ENCODE peak calls at places on chromosomes 3 and 15, in nine cellular contexts. One of them, this sample, is unnamed. For H3K4me1, the result is how much of the 10 kb centered on the place peaks cover.

GRCh38 chr3:61894988-61895935 is 333.9 kb downstream of the PTPRG start:
- DNase-seq in transverse colon: peak
- DNase-seq in stomach: peak
- DNase-seq in Panc1: no peak
- DNase-seq in breast epithelium: peak
- DNase-seq in GM23338: peak
- DNase-seq in sigmoid colon: peak
- DNase-seq in K562: no peak
- DNase-seq in HepG2: peak
- DNase-seq in this sample: no peak

GRCh38 chr3:195020185-195020584 is 250.8 kb downstream of the XXYLT1 start:
- DNase-seq in breast epithelium: no peak
- DNase-seq in GM23338: no peak
- DNase-seq in HepG2: no peak
- DNase-seq in stomach: no peak
- DNase-seq in K562: no peak
- DNase-seq in Panc1: no peak
- DNase-seq in transverse colon: no peak
- DNase-seq in sigmoid colon: no peak
- DNase-seq in this sample: no peak

GRCh38 chr3:196941846-196942225 is 492 bp downstream of the NCBP2 start:
- DNase-seq in sigmoid colon: no peak
- DNase-seq in Panc1: no peak
- DNase-seq in K562: peak
- DNase-seq in breast epithelium: peak
- DNase-seq in stomach: peak
- DNase-seq in GM23338: peak
- DNase-seq in transverse colon: peak
- DNase-seq in HepG2: no peak
- DNase-seq in this sample: no peak

GRCh38 chr3:129453732-129454131 is 13.7 kb downstream of the IFT122 start:
- DNase-seq in K562: no peak
- DNase-seq in GM23338: no peak
- DNase-seq in stomach: no peak
- DNase-seq in HepG2: no peak
- DNase-seq in sigmoid colon: no peak
- DNase-seq in transverse colon: no peak
- DNase-seq in breast epithelium: no peak
- DNase-seq in Panc1: no peak
- DNase-seq in this sample: no peak

GRCh38 chr3:144109944-144110343 is 138.3 kb downstream of the DIPK2A start:
- DNase-seq in sigmoid colon: no peak
- DNase-seq in Panc1: no peak
- DNase-seq in K562: no peak
- DNase-seq in stomach: no peak
- DNase-seq in breast epithelium: no peak
- DNase-seq in HepG2: no peak
- DNase-seq in transverse colon: no peak
- DNase-seq in GM23338: no peak
- DNase-seq in this sample: no peak

GRCh38 chr15:33729648-33730047 is 238.6 kb upstream of the CHRM5 start:
- DNase-seq in HepG2: peak
- DNase-seq in breast epithelium: no peak
- DNase-seq in GM23338: peak
- DNase-seq in sigmoid colon: no peak
- DNase-seq in K562: no peak
- DNase-seq in stomach: no peak
- DNase-seq in Panc1: no peak
- DNase-seq in transverse colon: no peak
- DNase-seq in this sample: no peak

GRCh38 chr15:62439543-62440016 is 274.5 kb upstream of the C2CD4B start:
- DNase-seq in breast epithelium: no peak
- DNase-seq in transverse colon: no peak
- DNase-seq in sigmoid colon: no peak
- DNase-seq in stomach: no peak
- DNase-seq in HepG2: peak
- DNase-seq in Panc1: no peak
- DNase-seq in K562: no peak
- DNase-seq in GM23338: no peak
- DNase-seq in this sample: no peak

GRCh38 chr15:77409259-77410156 is 10.4 kb downstream of the PEAK1 start:
- DNase-seq in breast epithelium: no peak
- DNase-seq in Panc1: no peak
- DNase-seq in HepG2: no peak
- DNase-seq in K562: no peak
- DNase-seq in sigmoid colon: no peak
- DNase-seq in GM23338: no peak
- DNase-seq in transverse colon: no peak
- DNase-seq in stomach: no peak
- DNase-seq in this sample: peak

GRCh38 chr3:15929944-15930571 is 132.3 kb upstream of the ANKRD28 start:
- DNase-seq in Panc1: no peak
- DNase-seq in sigmoid colon: no peak
- DNase-seq in K562: no peak
- DNase-seq in stomach: no peak
- DNase-seq in HepG2: no peak
- DNase-seq in transverse colon: no peak
- DNase-seq in GM23338: no peak
- DNase-seq in breast epithelium: no peak
- DNase-seq in this sample: no peak

GRCh38 chr15:85607842-85608241 is 186.9 kb downstream of the KLHL25 start:
- DNase-seq in breast epithelium: peak
- DNase-seq in K562: no peak
- DNase-seq in Panc1: peak
- DNase-seq in HepG2: no peak
- DNase-seq in transverse colon: no peak
- DNase-seq in stomach: no peak
- DNase-seq in sigmoid colon: no peak
- DNase-seq in GM23338: no peak
- DNase-seq in this sample: no peak

GRCh38 chr15:60592386-60593339 is 113.7 kb upstream of the ICE2 start:
- DNase-seq in breast epithelium: peak
- DNase-seq in K562: peak
- DNase-seq in sigmoid colon: peak
- DNase-seq in transverse colon: peak
- DNase-seq in GM23338: peak
- DNase-seq in stomach: peak
- DNase-seq in Panc1: no peak
- DNase-seq in HepG2: peak
- DNase-seq in this sample: peak

GRCh38 chr15:57285386-57285785 is 90.9 kb upstream of the CGNL1 start:
- DNase-seq in Panc1: no peak
- DNase-seq in transverse colon: no peak
- DNase-seq in HepG2: no peak
- DNase-seq in K562: no peak
- DNase-seq in GM23338: no peak
- DNase-seq in stomach: no peak
- DNase-seq in breast epithelium: no peak
- DNase-seq in sigmoid colon: no peak
- DNase-seq in this sample: no peak

GRCh38 chr15:57290826-57291225 is 85.5 kb upstream of the CGNL1 start:
- DNase-seq in Panc1: no peak
- DNase-seq in sigmoid colon: no peak
- DNase-seq in transverse colon: no peak
- DNase-seq in GM23338: no peak
- DNase-seq in breast epithelium: no peak
- DNase-seq in HepG2: no peak
- DNase-seq in stomach: no peak
- DNase-seq in K562: no peak
- DNase-seq in this sample: no peak

GRCh38 chr15:57286446-57287127 is 89.7 kb upstream of the CGNL1 start:
- DNase-seq in HepG2: no peak
- DNase-seq in transverse colon: no peak
- DNase-seq in GM23338: peak
- DNase-seq in stomach: no peak
- DNase-seq in sigmoid colon: no peak
- DNase-seq in Panc1: no peak
- DNase-seq in breast epithelium: no peak
- DNase-seq in K562: no peak
- DNase-seq in this sample: no peak

GRCh38 chr15:57290192-57290591 is 86.1 kb upstream of the CGNL1 start:
- DNase-seq in stomach: no peak
- DNase-seq in breast epithelium: no peak
- DNase-seq in Panc1: no peak
- DNase-seq in transverse colon: no peak
- DNase-seq in HepG2: no peak
- DNase-seq in K562: no peak
- DNase-seq in sigmoid colon: no peak
- DNase-seq in GM23338: no peak
- DNase-seq in this sample: no peak

DNA sequence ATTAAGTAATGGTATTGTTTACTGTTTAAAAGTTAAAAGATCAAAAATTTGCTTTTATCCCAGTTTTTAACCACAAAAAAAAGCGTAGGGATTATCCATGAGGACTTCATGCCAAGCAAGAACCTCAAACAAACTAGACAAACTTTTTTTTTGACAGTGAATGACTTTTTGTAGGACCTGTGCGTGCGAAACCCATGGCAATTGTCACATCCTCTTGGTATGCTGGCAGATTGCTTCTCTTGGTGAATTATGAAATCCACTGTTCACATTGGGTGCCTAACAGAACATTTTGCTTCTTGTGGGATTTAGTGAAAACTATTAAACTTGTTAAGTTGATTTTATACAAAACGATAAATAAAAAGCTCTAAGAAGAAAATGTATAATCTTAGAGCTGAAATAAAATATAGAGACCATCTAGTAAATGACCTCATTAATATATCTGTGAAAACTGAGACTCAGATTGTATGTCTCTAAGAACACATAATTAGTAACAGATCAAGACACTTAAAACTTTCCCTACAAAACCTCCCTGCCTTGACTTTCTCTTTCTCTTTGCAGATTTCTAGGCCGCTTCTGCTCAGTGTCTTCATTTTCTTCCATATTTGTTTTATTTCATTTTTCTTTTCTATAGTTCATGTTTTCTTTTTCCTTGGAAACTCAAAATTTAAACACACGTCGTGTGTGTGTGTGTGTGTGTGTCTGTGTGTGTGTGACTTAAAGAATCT is 87.2 kb upstream of the CGNL1 start:
- DNase-seq in Panc1: no peak
- DNase-seq in stomach: no peak
- DNase-seq in sigmoid colon: no peak
- DNase-seq in K562: no peak
- DNase-seq in transverse colon: no peak
- DNase-seq in HepG2: no peak
- DNase-seq in GM23338: no peak
- DNase-seq in breast epithelium: no peak
- DNase-seq in this sample: no peak
- TF ChIP-seq POLR2AphosphoS5 in Panc1: no peak
- TF ChIP-seq POLR2AphosphoS5 in stomach: no peak
- TF ChIP-seq POLR2AphosphoS5 in sigmoid colon: no peak
- TF ChIP-seq POLR2AphosphoS5 in K562: no peak
- TF ChIP-seq POLR2AphosphoS5 in transverse colon: no peak
- TF ChIP-seq POLR2AphosphoS5 in HepG2: no peak
- TF ChIP-seq POLR2AphosphoS5 in GM23338: no peak
- TF ChIP-seq POLR2AphosphoS5 in breast epithelium: no peak
- TF ChIP-seq POLR2AphosphoS5 in this sample: no peak

GRCh38 chr3:174440350-174440716 is 418.8 kb upstream of the NAALADL2 start:
- DNase-seq in HepG2: no peak
- DNase-seq in GM23338: peak
- DNase-seq in stomach: no peak
- DNase-seq in transverse colon: peak
- DNase-seq in K562: no peak
- DNase-seq in breast epithelium: no peak
- DNase-seq in Panc1: no peak
- DNase-seq in sigmoid colon: peak
- DNase-seq in this sample: no peak
- H3K4me1 ChIP-seq in HepG2: under half
- H3K4me1 ChIP-seq in GM23338: under half
- H3K4me1 ChIP-seq in stomach: under half
- H3K4me1 ChIP-seq in transverse colon: under half
- H3K4me1 ChIP-seq in K562: under half
- H3K4me1 ChIP-seq in breast epithelium: under half
- H3K4me1 ChIP-seq in Panc1: under half
- H3K4me1 ChIP-seq in sigmoid colon: under half
- H3K4me1 ChIP-seq in this sample: under half

GRCh38 chr15:91692596-91692995 is 160.9 kb upstream of the SLCO3A1 start:
- DNase-seq in transverse colon: no peak
- DNase-seq in K562: no peak
- DNase-seq in GM23338: no peak
- DNase-seq in sigmoid colon: no peak
- DNase-seq in stomach: no peak
- DNase-seq in HepG2: no peak
- DNase-seq in breast epithelium: no peak
- DNase-seq in Panc1: no peak
- DNase-seq in this sample: no peak

GRCh38 chr15:91696981-91697380 is 156.5 kb upstream of the SLCO3A1 start:
- DNase-seq in HepG2: no peak
- DNase-seq in K562: no peak
- DNase-seq in GM23338: no peak
- DNase-seq in sigmoid colon: no peak
- DNase-seq in transverse colon: no peak
- DNase-seq in stomach: no peak
- DNase-seq in Panc1: no peak
- DNase-seq in breast epithelium: no peak
- DNase-seq in this sample: no peak

GRCh38 chr15:91689377-91689776 is 164.1 kb upstream of the SLCO3A1 start:
- DNase-seq in stomach: no peak
- DNase-seq in GM23338: no peak
- DNase-seq in sigmoid colon: no peak
- DNase-seq in HepG2: no peak
- DNase-seq in Panc1: no peak
- DNase-seq in K562: no peak
- DNase-seq in transverse colon: no peak
- DNase-seq in breast epithelium: no peak
- DNase-seq in this sample: no peak

GRCh38 chr15:91694131-91694828 is 159.2 kb upstream of the SLCO3A1 start:
- DNase-seq in sigmoid colon: peak
- DNase-seq in transverse colon: peak
- DNase-seq in breast epithelium: peak
- DNase-seq in GM23338: peak
- DNase-seq in HepG2: no peak
- DNase-seq in Panc1: no peak
- DNase-seq in stomach: no peak
- DNase-seq in K562: peak
- DNase-seq in this sample: no peak

DNA sequence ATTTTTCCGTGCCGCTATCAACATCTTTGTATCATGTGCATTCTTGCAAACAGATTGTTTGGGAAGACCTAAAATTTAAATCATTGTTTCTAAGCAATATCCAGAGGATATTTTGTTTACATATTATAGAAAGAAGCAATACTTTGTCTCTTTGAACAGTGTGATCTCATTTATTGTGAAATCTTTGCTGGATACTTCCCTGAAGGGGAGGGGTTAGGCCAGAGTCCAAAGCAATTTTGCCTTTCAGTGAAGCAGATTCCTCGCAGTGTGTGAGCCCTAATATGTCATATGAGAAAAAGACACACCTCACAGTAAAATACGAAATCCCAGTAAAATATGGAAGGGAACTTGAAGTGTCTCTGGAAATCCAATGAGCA is 158.7 kb upstream of the SLCO3A1 start:
- DNase-seq in GM23338: no peak
- DNase-seq in sigmoid colon: peak
- DNase-seq in transverse colon: peak
- DNase-seq in K562: no peak
- DNase-seq in HepG2: peak
- DNase-seq in Panc1: no peak
- DNase-seq in stomach: no peak
- DNase-seq in breast epithelium: peak
- DNase-seq in this sample: peak
- TF ChIP-seq POLR2AphosphoS5 in GM23338: no peak
- TF ChIP-seq POLR2AphosphoS5 in sigmoid colon: peak
- TF ChIP-seq POLR2AphosphoS5 in transverse colon: no peak
- TF ChIP-seq POLR2AphosphoS5 in K562: no peak
- TF ChIP-seq POLR2AphosphoS5 in HepG2: no peak
- TF ChIP-seq POLR2AphosphoS5 in Panc1: no peak
- TF ChIP-seq POLR2AphosphoS5 in stomach: peak
- TF ChIP-seq POLR2AphosphoS5 in breast epithelium: no peak
- TF ChIP-seq POLR2AphosphoS5 in this sample: no peak

GRCh38 chr15:80838012-80838411 is 58.8 kb downstream of the CEMIP start:
- DNase-seq in Panc1: no peak
- DNase-seq in stomach: no peak
- DNase-seq in K562: no peak
- DNase-seq in HepG2: no peak
- DNase-seq in transverse colon: no peak
- DNase-seq in sigmoid colon: no peak
- DNase-seq in GM23338: no peak
- DNase-seq in breast epithelium: no peak
- DNase-seq in this sample: no peak
- H3K4me1 ChIP-seq in Panc1: under half
- H3K4me1 ChIP-seq in stomach: under half
- H3K4me1 ChIP-seq in K562: under half
- H3K4me1 ChIP-seq in HepG2: half or more
- H3K4me1 ChIP-seq in transverse colon: under half
- H3K4me1 ChIP-seq in sigmoid colon: under half
- H3K4me1 ChIP-seq in GM23338: under half
- H3K4me1 ChIP-seq in breast epithelium: under half
- H3K4me1 ChIP-seq in this sample: under half